ENCODE peak calls at places on chromosomes 2 and 18, in seven cellular contexts. C is activated CD4-positive, alpha-beta T cell treated with anti-CD3 and anti-CD28 coated beads, Interleukin-2, amount 10 ng/mL, durations not matched to agents 7 days and 5 days; V is stimulated activated CD8-positive, alpha-beta memory T cell treated with anti-CD3 and anti-CD28 coated beads, Interleukin-7, amount 100 ng/mL, for 24 hours; X is dorsolateral prefrontal cortex; E is upper lobe of left lung; K is pulmonary artery endothelial cell; S is M059J. M is an unnamed sample.

GRCh38 chr2:102155703-102156515 is 13.4 kb downstream of the IL1R1 start:
- DNase-seq in C (no peak), V (no peak), X (no peak), E (no peak), K (no peak), S (no peak), M (no peak)

GRCh38 chr18:42192251-42193248 is 237.5 kb downstream of the PIK3C3 start:
- DNase-seq in C (no peak), V (no peak), X (no peak), E (no peak), K (no peak), S (peak; percentile 67), M (peak; percentile 85)

GRCh38 chr18:48455555-48456478 is 46.6 kb upstream of the ZBTB7C start:
- DNase-seq in C (peak; percentile 57), V (peak; percentile 8), X (no peak), E (no peak), K (no peak), S (peak; percentile 94), M (no peak)

GRCh38 chr2:60745761-60746160 is 10.3 kb upstream of the PAPOLG start:
- DNase-seq in C (peak; percentile 14), V (no peak), X (no peak), E (no peak), K (no peak), S (no peak), M (peak; percentile 37)

GRCh38 chr2:29804671-29805070 is 116.7 kb downstream of the ALK start:
- DNase-seq in C (no peak), V (no peak), X (no peak), E (no peak), K (no peak), S (no peak), M (no peak)

GRCh38 chr18:45448871-45449270 is 166.4 kb upstream of the SLC14A2 start:
- DNase-seq in C (no peak), V (no peak), X (no peak), E (no peak), K (no peak), S (no peak), M (no peak)

GRCh38 chr18:76678248-76678647 is 144.1 kb upstream of the ZNF236 start:
- DNase-seq in C (no peak), V (no peak), X (peak; percentile 55), E (no peak), K (no peak), S (no peak), M (peak; percentile 53)

GRCh38 chr2:150135223-150135883 is 352.1 kb downstream of the RND3 start:
- DNase-seq in C (no peak), V (no peak), X (no peak), E (no peak), K (no peak), S (no peak), M (no peak)

GRCh38 chr18:2856499-2856898 is 9.7 kb downstream of the EMILIN2 start:
- DNase-seq in C (no peak), V (no peak), X (no peak), E (no peak), K (no peak), S (no peak), M (peak; percentile 66)